ENCODE peak calls at places on chromosomes 13 and 19, in ten cellular contexts. F is heart left ventricle; L is cardiac muscle cell; P is tibial nerve; K is cardiac fibroblast; X is mucosa of descending colon; N is heart right ventricle; Z is body of pancreas; W is CD8-positive, alpha-beta T cell; U is gastrocnemius medialis. S is an unnamed sample.

GRCh38 chr19:36526581-36526980 is 1.5 kb downstream of the ZNF260 start:
- DNase-seq in N (no peak), F (no peak), P (no peak), X (no peak), Z (no peak), L (no peak), W (no peak), U (no peak), K (peak), S (no peak)

GRCh38 chr19:35249848-35250711 is 1.3 kb downstream of the LSR start:
- DNase-seq in N (no peak), F (peak), Z (no peak), W (no peak), K (no peak), L (no peak), U (no peak), P (no peak), X (no peak), S (no peak)

GRCh38 chr19:49498475-49498874 is 2.2 kb downstream of the RPS11 start:
- DNase-seq in W (no peak), L (no peak), U (no peak), N (no peak), X (no peak), K (no peak), F (no peak), Z (no peak), P (no peak), S (no peak)

GRCh38 chr19:48989701-48990291 is 3.3 kb downstream of the GYS1 start:
- DNase-seq in N (peak), X (no peak), Z (no peak), K (no peak), F (peak), U (peak), L (no peak), P (no peak), W (no peak), S (no peak)

GRCh38 chr13:25839356-25839755 is 212.5 kb downstream of the SHISA2 start:
- DNase-seq in L (peak), P (no peak), N (no peak), F (no peak), W (no peak), X (no peak), U (no peak), K (no peak), Z (no peak), S (no peak)

GRCh38 chr13:25683056-25683455 is 311.3 kb downstream of the ATP8A2 start:
- DNase-seq in X (no peak), K (no peak), N (no peak), F (no peak), L (no peak), P (no peak), W (no peak), U (no peak), Z (no peak), S (no peak)

GRCh38 chr13:110539894-110540293 is 21.6 kb downstream of the RAB20 start:
- DNase-seq in K (no peak), Z (no peak), N (no peak), F (no peak), X (no peak), W (no peak), U (no peak), P (no peak), L (no peak), S (no peak)

GRCh38 chr13:76620036-76620435 is 266.2 kb downstream of the KCTD12 start:
- DNase-seq in L (no peak), K (peak), W (no peak), U (no peak), Z (no peak), P (no peak), X (no peak), N (no peak), F (no peak), S (no peak)

GRCh38 chr13:50468849-50469669 is 374.4 kb downstream of the DLEU7 start:
- DNase-seq in N (no peak), U (no peak), Z (no peak), L (no peak), P (no peak), K (no peak), W (no peak), F (no peak), X (no peak), S (no peak)

GRCh38 chr13:50539791-50540530 is 303.5 kb downstream of the DLEU7 start:
- DNase-seq in P (no peak), Z (no peak), K (no peak), U (no peak), X (no peak), L (no peak), W (no peak), F (no peak), N (no peak), S (no peak)

GRCh38 chr13:41858783-41859182 is 102.1 kb downstream of the VWA8 start:
- DNase-seq in L (no peak), W (no peak), F (no peak), P (no peak), Z (no peak), U (no peak), K (no peak), N (no peak), X (no peak), S (no peak)

GRCh38 chr19:35908977-35909683 is 1.0 kb upstream of the TYROBP start:
- DNase-seq in Z (no peak), K (no peak), F (peak), P (peak), N (peak), W (no peak), U (peak), L (no peak), X (peak), S (no peak)

GRCh38 chr13:85985791-85986190 is 186.6 kb upstream of the SLITRK6 start:
- DNase-seq in P (no peak), N (no peak), L (no peak), X (no peak), W (no peak), Z (no peak), F (no peak), U (no peak), K (peak), S (no peak)

GRCh38 chr13:96982672-96983071 is 11.6 kb downstream of the OXGR1 start:
- DNase-seq in P (no peak), Z (no peak), X (no peak), W (no peak), U (no peak), K (peak), N (peak), L (no peak), F (peak), S (no peak)

GRCh38 chr13:45728759-45729158 is 26.6 kb downstream of the CBY2 start:
- DNase-seq in P (no peak), X (no peak), Z (no peak), F (no peak), W (no peak), L (peak), U (no peak), N (no peak), K (no peak), S (peak)

GRCh38 chr19:4066176-4066606 is 508 bp downstream of the ZBTB7A start:
- DNase-seq in P (no peak), N (no peak), K (no peak), U (no peak), F (no peak), L (no peak), Z (peak), W (peak), X (peak), S (no peak)

GRCh38 chr13:33250594-33250993 is 35.0 kb downstream of the STARD13 start:
- DNase-seq in L (no peak), F (no peak), W (no peak), Z (no peak), X (no peak), N (no peak), K (peak), U (no peak), P (no peak), S (no peak)

GRCh38 chr13:81001828-81002385 is 661.0 kb upstream of the SPRY2 start:
- DNase-seq in L (no peak), K (peak), X (no peak), N (no peak), W (no peak), Z (no peak), U (no peak), F (no peak), P (no peak), S (no peak)

GRCh38 chr19:7833225-7834156 is 3.5 kb downstream of the EVI5L start:
- DNase-seq in U (no peak), K (peak), N (peak), F (peak), P (peak), Z (peak), L (no peak), W (no peak), X (peak), S (no peak)

GRCh38 chr13:40193290-40194203 is 472.9 kb downstream of the FOXO1 start:
- DNase-seq in L (no peak), K (peak), P (no peak), N (peak), W (no peak), Z (no peak), X (no peak), U (no peak), F (peak), S (no peak)

GRCh38 chr13:30572859-30573275 is 44.9 kb upstream of the USPL1 start:
- DNase-seq in P (no peak), W (no peak), X (no peak), Z (no peak), F (no peak), N (peak), U (no peak), K (peak), L (peak), S (no peak)

GRCh38 chr13:42720116-42720857 is 61.1 kb upstream of the FAM216B start:
- DNase-seq in W (no peak), N (no peak), Z (no peak), K (peak), U (no peak), L (no peak), F (no peak), X (no peak), P (no peak), S (no peak)

GRCh38 chr19:48724796-48725753 is 5.5 kb upstream of the MAMSTR start:
- DNase-seq in P (no peak), W (no peak), F (peak), L (peak), Z (peak), U (no peak), K (peak), N (peak), X (peak), S (no peak)

GRCh38 chr19:40588110-40588854 is 11.6 kb downstream of the SHKBP1 start:
- DNase-seq in N (no peak), K (peak), W (no peak), P (no peak), L (no peak), Z (no peak), U (no peak), X (no peak), F (no peak), S (no peak)

GRCh38 chr19:35216026-35216832 is 12.3 kb downstream of the FAM187B start:
- DNase-seq in P (no peak), K (peak), Z (no peak), X (no peak), F (no peak), L (no peak), N (no peak), U (no peak), W (no peak), S (no peak)

DNA sequence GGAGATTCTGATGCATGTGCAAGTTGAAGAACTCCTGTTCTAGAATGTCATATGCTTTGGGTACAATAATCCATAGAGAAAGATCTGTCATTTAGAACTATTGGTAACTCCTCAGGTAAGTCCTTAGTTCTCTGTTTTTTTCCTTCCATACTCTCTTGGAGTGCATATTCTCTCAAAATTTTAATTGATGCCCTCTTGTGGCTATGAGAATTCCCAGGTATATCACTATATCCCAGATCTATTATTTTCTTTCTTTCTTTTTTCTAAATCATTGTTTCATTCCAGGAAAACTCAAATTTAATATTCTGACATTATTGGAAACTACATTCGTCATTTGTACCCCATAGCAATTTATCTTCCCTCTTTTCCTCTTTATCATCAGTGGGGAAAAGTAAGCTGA is 485.4 kb downstream of the KLF5 start:
- DNase-seq in X (no peak), Z (no peak), L (no peak), W (no peak), F (no peak), K (no peak), N (no peak), U (no peak), P (no peak), S (no peak)
- TF ChIP-seq CTCF in X (no peak), Z (peak), L (no peak), W (no peak), F (no peak), K (no peak), N (no peak), U (no peak), P (no peak), S (no peak)

DNA sequence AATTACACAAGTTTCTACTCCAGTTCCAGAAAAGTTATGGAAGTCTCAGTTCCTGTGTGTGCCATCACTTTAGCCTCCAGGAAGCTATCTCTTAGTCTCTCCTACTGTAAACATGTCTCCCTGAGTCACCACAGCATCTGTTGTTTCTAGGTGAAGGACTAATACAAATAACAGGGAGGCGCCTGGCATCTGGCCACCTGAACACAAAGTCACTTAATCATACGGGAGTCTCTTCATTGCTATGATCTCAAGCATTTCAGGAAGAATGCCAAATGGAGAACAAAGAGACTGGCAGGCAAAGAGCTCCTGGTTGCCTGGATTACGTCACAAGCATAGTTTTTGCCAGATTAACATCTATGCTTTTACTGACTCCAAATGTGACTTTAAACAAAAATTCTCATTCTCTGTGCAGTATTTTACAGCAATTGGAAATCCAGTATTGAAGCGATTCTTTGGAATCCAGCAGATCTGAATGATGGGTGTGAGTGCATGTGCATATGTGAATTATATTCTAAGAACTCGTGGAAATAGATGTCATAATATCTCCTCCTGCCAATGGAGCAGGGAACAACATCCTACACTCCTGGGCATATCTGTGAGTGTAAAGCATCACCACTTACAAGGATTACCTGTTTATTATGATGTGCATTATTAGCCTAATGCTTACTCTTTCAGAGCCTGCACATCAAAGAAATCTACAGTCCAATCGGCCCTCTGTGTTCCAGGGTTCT is 572.8 kb downstream of the PCDH9 start:
- DNase-seq in Z (peak), W (no peak), K (peak), X (no peak), P (no peak), L (no peak), U (no peak), N (peak), F (peak), S (no peak)
- H3K4me3 ChIP-seq in Z (no peak), W (no peak), K (no peak), X (no peak), P (no peak), L (no peak), U (no peak), N (no peak), F (no peak), S (no peak)

GRCh38 chr19:18866800-18867123 is 29.2 kb downstream of the CERS1 start:
- DNase-seq in K (no peak), Z (no peak), U (no peak), N (no peak), F (no peak), P (no peak), L (no peak), X (no peak), W (no peak), S (no peak)
- TF ChIP-seq CTCF in K (no peak), Z (peak), U (peak), N (peak), F (peak), P (peak), L (no peak), X (no peak), W (peak), S (no peak)

DNA sequence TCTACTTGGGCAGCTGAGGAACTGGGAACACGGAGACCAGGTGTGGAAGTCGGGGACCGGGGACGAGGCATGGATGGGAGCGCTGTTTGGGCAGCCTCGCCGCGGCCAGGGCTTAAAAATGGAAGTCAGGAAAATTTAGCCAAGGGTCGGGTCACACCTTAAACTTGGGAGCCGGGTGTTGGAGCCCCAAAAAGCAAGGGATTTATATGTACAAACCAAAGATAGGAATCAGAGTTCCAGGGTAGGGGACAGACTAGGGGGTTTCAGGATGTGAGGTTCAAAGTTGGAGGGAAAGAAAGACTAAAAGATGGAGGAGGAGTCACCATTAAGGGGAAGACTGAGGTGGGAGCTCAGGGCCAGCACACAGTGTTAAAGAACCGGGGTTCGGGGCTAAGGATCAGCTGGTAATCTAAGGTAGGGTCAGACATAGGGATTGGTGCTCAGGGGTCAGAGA is 530 bp downstream of the FOXA3 start:
- DNase-seq in P (no peak), U (no peak), N (no peak), W (no peak), K (no peak), F (no peak), X (no peak), L (no peak), Z (no peak), S (no peak)
- H3K4me3 ChIP-seq in P (peak), U (peak), N (no peak), W (no peak), K (no peak), F (no peak), X (peak), L (peak), Z (peak), S (no peak)

GRCh38 chr19:10333758-10334339 is 520 bp upstream of the RAVER1 start:
- DNase-seq in W (no peak), L (peak), Z (peak), K (no peak), N (no peak), F (no peak), X (no peak), P (no peak), U (no peak), S (no peak)

GRCh38 chr19:10334340-10335148 is 1.2 kb upstream of the RAVER1 start:
- DNase-seq in W (no peak), K (peak), N (peak), P (peak), X (peak), L (peak), U (peak), F (peak), Z (peak), S (no peak)

GRCh38 chr19:10329555-10329954 is 3.8 kb downstream of the RAVER1 start:
- DNase-seq in X (no peak), P (no peak), Z (no peak), N (no peak), L (no peak), W (no peak), K (no peak), U (no peak), F (no peak), S (no peak)

GRCh38 chr19:10332965-10333757 is at the start of gene RAVER1:
- DNase-seq in W (peak), F (peak), K (peak), U (peak), N (peak), Z (peak), X (peak), L (peak), P (peak), S (peak)

DNA sequence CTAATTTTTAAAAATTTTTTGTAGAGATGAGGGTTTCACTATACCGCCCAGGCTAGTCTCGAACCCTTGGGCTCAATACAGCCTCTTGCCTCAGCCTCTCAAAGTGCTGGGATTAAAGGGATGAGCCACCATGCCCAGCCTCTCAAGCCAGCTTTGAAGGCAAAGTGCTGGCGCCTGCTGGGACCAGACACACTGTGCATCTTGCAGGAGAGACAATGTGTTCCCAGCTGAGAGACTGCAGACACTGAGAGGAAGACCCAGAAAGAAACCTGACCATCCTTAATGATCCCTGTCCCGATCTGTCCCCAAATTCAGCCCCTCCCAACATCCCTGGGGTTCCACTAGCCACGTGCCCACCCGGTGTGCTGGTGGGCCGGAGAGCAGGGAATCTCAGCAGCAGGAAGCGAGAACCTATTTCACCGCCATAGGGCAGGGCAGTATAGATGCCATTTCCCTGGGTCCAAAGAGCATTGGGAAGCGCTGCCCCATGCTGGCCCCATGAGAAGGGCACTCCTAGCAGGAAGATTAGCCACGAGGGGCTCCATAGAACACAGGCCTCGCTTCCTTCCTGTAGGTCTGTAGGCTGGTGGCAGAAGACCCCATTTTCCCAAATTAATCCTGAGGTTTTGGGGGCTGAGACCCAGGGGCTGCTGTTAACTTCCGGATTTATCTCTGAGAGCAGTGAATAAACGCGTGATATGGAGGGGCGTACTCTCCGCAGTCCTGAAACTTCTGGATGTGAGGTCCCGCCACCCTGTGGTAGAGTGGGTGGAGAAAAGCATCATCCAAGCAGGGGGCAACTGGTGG is 968 bp downstream of the RAVER1 start:
- DNase-seq in Z (no peak), X (peak), F (no peak), K (no peak), N (no peak), L (no peak), P (no peak), W (no peak), U (no peak), S (no peak)
- TF ChIP-seq CTCF in Z (no peak), X (no peak), F (no peak), K (no peak), N (no peak), L (no peak), P (no peak), W (no peak), U (no peak), S (no peak)

DNA sequence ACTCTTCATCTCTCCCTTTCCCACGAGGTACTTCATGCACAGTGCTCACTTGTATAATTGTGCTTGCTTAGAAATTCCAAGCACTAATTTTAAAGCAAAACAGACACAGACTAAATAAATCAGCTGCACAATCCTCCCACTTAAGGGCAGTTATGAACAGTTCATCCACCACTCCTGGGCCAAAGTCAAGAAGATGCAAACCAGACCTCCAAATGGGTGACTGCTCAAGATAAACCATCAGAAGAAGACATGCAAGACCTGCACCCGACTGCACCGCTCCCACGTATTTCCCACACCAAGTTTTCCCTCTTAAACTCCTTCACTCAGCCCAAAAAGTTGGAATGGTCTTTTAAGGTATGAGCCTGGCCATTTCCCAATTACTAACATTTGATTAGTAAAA is 19.9 kb downstream of the ZNF235 start:
- DNase-seq in N (no peak), P (no peak), U (no peak), Z (no peak), W (no peak), X (no peak), F (no peak), L (no peak), K (no peak), S (no peak)
- H3K4me3 ChIP-seq in N (no peak), P (no peak), U (no peak), Z (no peak), W (no peak), X (no peak), F (no peak), L (no peak), K (no peak), S (no peak)